ENCODE peak calls at places on chromosomes 12 and 14, in seven cellular contexts. A, Y, H, G, B, R and X are unnamed samples.

GRCh38 chr12:100185361-100185894 is 15.2 kb upstream of the ACTR6 start:
- DNase-seq in A (no peak), Y (no peak), H (no peak), G (no peak), B (peak; percentile 54), R (peak; percentile 60), X (no peak)

GRCh38 chr14:68846466-68846865 is 53.6 kb upstream of the ZFP36L1 start:
- DNase-seq in A (no peak), Y (no peak), H (no peak), G (no peak), B (no peak), R (no peak), X (no peak)

GRCh38 chr12:10278104-10278503 is 29.6 kb upstream of the KLRD1 start:
- DNase-seq in A (no peak), Y (no peak), H (no peak), G (no peak), B (no peak), R (no peak), X (no peak)

GRCh38 chr14:31717294-31718085 is 156.3 kb downstream of the NUBPL start:
- DNase-seq in A (no peak), Y (no peak), H (peak; percentile 84), G (no peak), B (no peak), R (no peak), X (no peak)

GRCh38 chr14:78152246-78153068 is 17.7 kb upstream of the NRXN3 start:
- DNase-seq in A (no peak), Y (no peak), H (no peak), G (no peak), B (no peak), R (no peak), X (no peak)

GRCh38 chr14:22464422-22465142 is 124.4 kb downstream of the DAD1 start:
- DNase-seq in A (no peak), Y (no peak), H (no peak), G (no peak), B (peak; percentile 79), R (no peak), X (no peak)

GRCh38 chr12:108642269-108642870 is 8.7 kb upstream of the SELPLG start:
- DNase-seq in A (no peak), Y (no peak), H (no peak), G (no peak), B (no peak), R (no peak), X (no peak)

GRCh38 chr14:50099335-50099734 is 17.0 kb downstream of the VCPKMT start:
- DNase-seq in A (peak; percentile 37), Y (no peak), H (peak; percentile 25), G (no peak), B (no peak), R (no peak), X (no peak)

GRCh38 chr14:92516966-92517350 is 3.4 kb downstream of the RIN3 start:
- DNase-seq in A (no peak), Y (no peak), H (no peak), G (no peak), B (no peak), R (no peak), X (no peak)

GRCh38 chr14:79543966-79544365 is 667.3 kb downstream of the DIO2 start:
- DNase-seq in A (no peak), Y (peak; percentile 15), H (no peak), G (no peak), B (no peak), R (peak; percentile 1), X (peak; percentile 31)

GRCh38 chr14:89600950-89601826 is 184.2 kb upstream of the FOXN3 start:
- DNase-seq in A (no peak), Y (no peak), H (no peak), G (no peak), B (no peak), R (no peak), X (no peak)

GRCh38 chr12:47935196-47935595 is 28.2 kb upstream of the TMEM106C start:
- DNase-seq in A (no peak), Y (no peak), H (peak; percentile 33), G (no peak), B (no peak), R (peak; percentile 80), X (no peak)

GRCh38 chr12:82968644-82969339 is 282.1 kb downstream of the TMTC2 start:
- DNase-seq in A (no peak), Y (no peak), H (no peak), G (no peak), B (no peak), R (peak; percentile 63), X (no peak)

GRCh38 chr12:7241404-7242005 is 52.0 kb downstream of the PEX5 start:
- DNase-seq in A (no peak), Y (peak; percentile 41), H (no peak), G (no peak), B (no peak), R (no peak), X (no peak)

GRCh38 chr12:25110260-25110659 is 84.7 kb downstream of the DNAI7 start:
- DNase-seq in A (no peak), Y (no peak), H (no peak), G (no peak), B (no peak), R (no peak), X (no peak)

DNA sequence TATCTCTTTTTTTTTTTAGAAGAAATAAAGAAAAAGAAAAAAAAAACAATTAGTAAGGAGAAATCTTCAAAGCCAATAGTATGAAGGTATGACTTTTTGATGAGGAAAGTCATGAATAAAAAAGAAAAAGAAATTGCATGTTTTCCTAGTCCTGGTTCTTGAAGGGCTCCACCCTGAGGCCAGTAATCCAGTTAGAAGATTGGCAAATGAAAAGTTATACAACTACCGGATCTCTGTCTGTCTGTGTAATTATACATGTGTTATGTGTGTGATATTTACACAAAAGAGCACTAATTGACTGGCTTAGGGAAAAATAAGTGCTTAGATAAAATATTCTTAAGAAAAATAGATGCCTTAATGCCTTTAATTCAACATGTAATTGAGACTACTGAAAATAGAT is 28.4 kb downstream of the SDR9C7 start:
- DNase-seq in A (no peak), Y (no peak), H (no peak), G (no peak), B (no peak), R (no peak), X (no peak)
- H3K9me3 ChIP-seq in A (no peaks in the 10 kb centered on the region), Y (peaks cover 4% of the 10 kb centered on the region), H (peaks cover 17% of the 10 kb centered on the region), G (peaks cover under 1% of the 10 kb centered on the region), B (peaks cover 8% of the 10 kb centered on the region), R (no peaks in the 10 kb centered on the region), X (peaks cover 24% of the 10 kb centered on the region)

GRCh38 chr12:13238204-13238603 is 41.7 kb downstream of the EMP1 start:
- DNase-seq in A (no peak), Y (no peak), H (no peak), G (no peak), B (no peak), R (no peak), X (no peak)

GRCh38 chr12:13241833-13242232 is 45.3 kb downstream of the EMP1 start:
- DNase-seq in A (peak; percentile 16), Y (no peak), H (peak; percentile 25), G (no peak), B (no peak), R (no peak), X (no peak)

GRCh38 chr12:13247596-13247995 is 51.1 kb downstream of the EMP1 start:
- DNase-seq in A (no peak), Y (no peak), H (no peak), G (no peak), B (no peak), R (no peak), X (no peak)

GRCh38 chr12:13243516-13244070 is 47.1 kb downstream of the EMP1 start:
- DNase-seq in A (no peak), Y (no peak), H (no peak), G (no peak), B (no peak), R (no peak), X (no peak)

DNA sequence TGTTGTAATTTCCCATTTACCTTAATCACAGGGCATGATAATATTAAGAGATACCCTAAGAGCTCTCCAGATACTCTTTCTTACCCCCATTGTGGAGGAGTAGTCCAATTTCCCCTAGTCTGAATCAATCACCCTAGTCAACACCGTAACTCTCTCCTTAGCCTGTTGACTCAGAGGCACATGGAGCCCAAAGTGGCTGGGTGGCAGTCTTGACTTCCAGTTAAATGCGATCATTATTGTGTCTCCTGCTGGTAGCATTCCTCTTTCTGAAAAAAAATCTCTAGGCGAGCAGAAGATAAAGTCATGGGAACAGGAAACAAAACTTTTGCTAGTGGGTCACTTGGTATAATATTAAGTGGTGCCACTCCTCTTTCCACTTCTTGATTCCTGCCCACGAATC is 46.4 kb downstream of the EMP1 start:
- DNase-seq in A (no peak), Y (no peak), H (no peak), G (no peak), B (no peak), R (no peak), X (no peak)
- TF ChIP-seq REST in A (no peak), Y (no peak), H (no peak), G (no peak), B (no peak), R (no peak), X (no peak)

GRCh38 chr14:60645191-60645590 is 4.1 kb downstream of the SIX1 start:
- DNase-seq in A (no peak), Y (no peak), H (no peak), G (no peak), B (no peak), R (no peak), X (no peak)

GRCh38 chr14:60647081-60647836 is 2.0 kb downstream of the SIX1 start:
- DNase-seq in A (no peak), Y (no peak), H (peak; percentile 32), G (no peak), B (no peak), R (no peak), X (peak; percentile 54)

GRCh38 chr14:60648169-60648933 is 926 bp downstream of the SIX1 start:
- DNase-seq in A (no peak), Y (peak; percentile 34), H (no peak), G (no peak), B (no peak), R (peak; percentile 53), X (peak; percentile 51)

GRCh38 chr14:60647837-60648168 is 1.5 kb downstream of the SIX1 start:
- DNase-seq in A (no peak), Y (no peak), H (no peak), G (no peak), B (no peak), R (no peak), X (no peak)

DNA sequence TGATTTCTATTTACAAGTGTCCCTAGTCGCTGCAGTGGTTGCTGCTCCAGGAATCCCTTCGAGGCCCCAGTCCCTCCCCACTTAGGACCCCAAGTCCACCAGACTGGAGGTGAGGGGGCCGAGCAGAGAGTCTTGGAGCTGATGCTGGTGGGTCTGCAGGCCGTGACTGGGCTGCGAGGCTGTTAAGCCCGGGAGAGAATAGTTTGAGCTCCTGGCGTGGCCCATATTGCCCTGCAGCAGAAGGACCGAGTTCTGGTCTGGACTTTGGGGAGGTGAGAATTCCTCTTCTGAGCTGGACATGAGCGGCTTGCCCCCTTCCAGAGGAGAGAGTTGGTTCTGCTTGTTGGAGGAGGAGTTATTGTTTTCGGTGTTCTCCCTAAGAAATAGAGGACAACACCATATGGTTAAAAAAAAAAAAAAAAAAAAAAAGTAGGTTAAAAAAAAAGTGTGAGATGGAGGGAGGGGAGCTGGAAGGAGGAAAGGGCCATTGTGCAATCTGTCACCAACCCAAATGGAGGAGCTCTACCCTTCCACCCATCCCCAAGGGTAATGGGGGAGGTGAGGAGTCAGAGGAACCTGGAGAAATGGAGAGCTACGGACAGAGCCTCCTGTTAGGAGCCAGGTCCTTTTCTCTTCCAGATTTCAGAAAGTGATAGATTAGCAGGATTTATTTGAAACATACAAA is 2.9 kb downstream of the SIX1 start:
- DNase-seq in A (no peak), Y (no peak), H (no peak), G (no peak), B (no peak), R (no peak), X (no peak)
- H3K9me3 ChIP-seq in A (no peaks in the 10 kb centered on the region), Y (no peaks in the 10 kb centered on the region), H (no peaks in the 10 kb centered on the region), G (no peaks in the 10 kb centered on the region), B (no peaks in the 10 kb centered on the region), R (no peaks in the 10 kb centered on the region), X (no peaks in the 10 kb centered on the region)

GRCh38 chr12:93243689-93244513 is 133.8 kb upstream of the NUDT4 start:
- DNase-seq in A (no peak), Y (no peak), H (peak; percentile 89), G (no peak), B (peak; percentile 75), R (peak; percentile 12), X (no peak)
- TF ChIP-seq REST in A (no peak), Y (no peak), H (no peak), G (no peak), B (no peak), R (no peak), X (no peak)